ENCODE peak calls at places on chromosome 19, in seven cellular contexts. B, H, X, T, L, F and J are unnamed samples.

GRCh38 chr19:19404879-19405860 is at the start of gene GATAD2A:
- DNase-seq in X (peak), L (peak), T (peak), B (peak), F (peak), H (peak), J (peak)

GRCh38 chr19:49976496-49976895 is 15.5 kb upstream of the SIGLEC11 start:
- DNase-seq in F (no peak), L (no peak), T (peak), X (no peak), H (peak), B (no peak), J (no peak)

GRCh38 chr19:37941820-37942515 is 35.0 kb downstream of the SIPA1L3 start:
- DNase-seq in F (no peak), T (no peak), H (no peak), B (no peak), X (peak), L (no peak), J (no peak)

GRCh38 chr19:6423499-6424189 is 967 bp downstream of the KHSRP start:
- DNase-seq in X (peak), L (no peak), F (no peak), B (no peak), T (peak), H (peak), J (peak)

GRCh38 chr19:8473652-8474476 is 28.6 kb downstream of the PRAM1 start:
- DNase-seq in B (no peak), T (no peak), F (no peak), X (no peak), H (no peak), L (no peak), J (peak)

GRCh38 chr19:16726916-16727315 is 7.3 kb downstream of the NWD1 start:
- DNase-seq in L (no peak), X (no peak), B (no peak), F (no peak), H (no peak), T (no peak), J (no peak)

GRCh38 chr19:45156751-45157150 is 4.0 kb downstream of the NKPD1 start:
- DNase-seq in X (peak), L (no peak), B (no peak), F (no peak), H (no peak), T (no peak), J (no peak)

GRCh38 chr19:36222503-36222902 is 7.6 kb downstream of the ZNF146 start:
- DNase-seq in H (no peak), X (no peak), B (no peak), T (no peak), L (no peak), F (no peak), J (no peak)

GRCh38 chr19:1069009-1069779 is 2.2 kb downstream of the ARHGAP45 start:
- DNase-seq in L (no peak), T (no peak), H (no peak), F (peak), X (no peak), B (peak), J (peak)

GRCh38 chr19:53809518-53810186 is 14.5 kb downstream of the NLRP12 start:
- DNase-seq in L (no peak), X (no peak), B (no peak), F (no peak), T (no peak), H (no peak), J (no peak)

DNA sequence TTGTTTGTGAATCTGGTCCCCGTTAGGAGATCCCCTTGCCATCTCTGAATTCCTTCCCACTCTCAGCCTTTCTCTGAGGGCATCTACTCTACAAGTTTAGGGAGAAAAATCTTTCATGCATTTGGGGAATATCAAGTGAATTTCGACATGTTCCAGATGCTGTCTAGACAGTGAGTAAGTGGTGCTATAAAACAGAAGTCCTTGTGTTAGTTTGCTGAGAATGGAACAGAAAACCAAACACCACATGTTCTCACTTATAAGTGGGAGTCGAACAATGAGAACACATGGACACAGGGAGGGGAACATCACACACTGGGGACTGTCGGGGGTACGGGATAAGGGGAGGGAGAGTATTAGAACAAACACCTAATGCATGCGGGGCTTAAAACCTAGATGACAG is 5.1 kb downstream of the OR7A10 start:
- DNase-seq in H (no peak), L (no peak), X (no peak), T (no peak), F (no peak), B (no peak), J (no peak)
- H3K4me3 ChIP-seq in H (no peak), L (no peak), X (no peak), T (no peak), F (no peak), B (no peak), J (no peak)

GRCh38 chr19:10010247-10010691 is at the start of gene COL5A3:
- DNase-seq in T (peak), X (no peak), B (no peak), L (no peak), F (peak), H (peak), J (no peak)

GRCh38 chr19:10010939-10011338 is 635 bp upstream of the COL5A3 start:
- DNase-seq in F (no peak), X (no peak), H (no peak), B (no peak), T (no peak), L (no peak), J (no peak)

GRCh38 chr19:10011974-10012373 is 1.3 kb upstream of the RDH8 start:
- DNase-seq in H (no peak), L (no peak), F (no peak), X (no peak), B (no peak), T (no peak), J (no peak)

GRCh38 chr19:10013834-10014618 is 743 bp downstream of the RDH8 start:
- DNase-seq in T (no peak), H (no peak), B (no peak), F (no peak), L (no peak), X (no peak), J (no peak)

DNA sequence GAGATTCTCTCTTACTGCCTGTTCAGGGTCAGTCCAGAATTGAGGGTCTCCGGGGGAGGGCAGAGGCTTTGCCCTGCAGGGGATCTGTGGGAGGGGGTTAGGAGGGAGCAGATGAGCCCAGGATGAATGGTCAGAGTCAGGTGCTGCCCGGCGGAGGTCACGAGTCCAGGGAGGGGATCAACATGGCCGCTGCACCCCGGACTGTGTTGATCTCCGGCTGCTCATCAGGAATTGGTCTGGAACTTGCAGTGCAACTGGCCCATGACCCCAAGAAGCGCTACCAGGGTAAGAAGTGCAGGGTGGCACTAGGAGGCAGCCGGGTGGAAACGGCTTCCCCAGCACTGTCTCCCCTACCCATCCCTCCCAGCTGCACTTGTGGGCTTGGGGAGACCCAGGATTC is at the start of gene RDH8:
- DNase-seq in T (no peak), X (no peak), B (no peak), H (no peak), L (no peak), F (no peak), J (no peak)
- H3K4me3 ChIP-seq in T (no peak), X (no peak), B (no peak), H (no peak), L (no peak), F (no peak), J (no peak)

GRCh38 chr19:39512964-39513363 is 2.0 kb upstream of the SELENOV start:
- DNase-seq in F (no peak), H (peak), T (peak), B (no peak), L (no peak), X (no peak), J (no peak)

GRCh38 chr19:39517432-39517831 is 2.5 kb downstream of the SELENOV start:
- DNase-seq in T (no peak), L (no peak), X (no peak), F (no peak), B (no peak), H (no peak), J (no peak)

GRCh38 chr19:39515551-39516191 is 732 bp downstream of the SELENOV start:
- DNase-seq in L (no peak), H (no peak), X (no peak), F (no peak), T (no peak), B (no peak), J (no peak)

GRCh38 chr19:39516270-39516669 is 1.3 kb downstream of the SELENOV start:
- DNase-seq in B (no peak), L (no peak), X (no peak), F (no peak), T (no peak), H (no peak), J (peak)

GRCh38 chr19:39514840-39515550 is at the start of gene SELENOV:
- DNase-seq in X (no peak), L (no peak), T (no peak), H (no peak), B (no peak), F (no peak), J (no peak)
- H3K4me3 ChIP-seq in X (no peak), L (no peak), T (peak), H (no peak), B (peak), F (no peak), J (no peak)

GRCh38 chr19:3366761-3367571 is 583 bp downstream of the NFIC start:
- DNase-seq in F (peak), B (no peak), H (no peak), L (no peak), X (no peak), T (peak), J (peak)
- H3K4me3 ChIP-seq in F (peak), B (peak), H (peak), L (peak), X (peak), T (peak), J (peak)